ENCODE peak calls at places on chromosome 11, in four cellular contexts. Q is cardiac muscle cell, B is body of pancreas, W is choroid plexus epithelial cell. H is an unnamed sample.

GRCh38 chr11:75766449-75767227 is 1.9 kb upstream of the DGAT2 start:
- DNase-seq in W (peak; percentile 23), Q (no peak), B (no peak), H (no peak)

GRCh38 chr11:114478768-114479167 is 39.5 kb downstream of the REXO2 start:
- DNase-seq in W (no peak), Q (peak; percentile 26), B (no peak), H (no peak)

GRCh38 chr11:72439455-72439854 is 5.1 kb upstream of the CLPB start:
- DNase-seq in B (no peak), Q (peak; percentile 81), W (peak; percentile 72), H (no peak)

GRCh38 chr11:80487952-80488351 is 1047.1 kb upstream of the TENM4 start:
- DNase-seq in B (no peak), W (no peak), Q (no peak), H (no peak)

GRCh38 chr11:103013426-103013825 is 57.9 kb upstream of the MMP13 start:
- DNase-seq in B (no peak), W (peak; percentile 76), Q (no peak), H (no peak)

GRCh38 chr11:116648229-116649174 is 124.3 kb downstream of the BUD13 start:
- DNase-seq in W (no peak), Q (no peak), B (no peak), H (no peak)

GRCh38 chr11:88421530-88421929 is 84.0 kb upstream of the CTSC start:
- DNase-seq in B (no peak), W (peak; percentile 75), Q (peak; percentile 66), H (peak; percentile 45)

GRCh38 chr11:19368726-19369364 is 128.1 kb upstream of the E2F8 start:
- DNase-seq in Q (peak; percentile 80), B (no peak), W (peak; percentile 62), H (no peak)

GRCh38 chr11:117221775-117222517 is 9.9 kb downstream of the PCSK7 start:
- DNase-seq in W (peak; percentile 62), B (peak; percentile 61), Q (peak; percentile 85), H (no peak)

GRCh38 chr11:74559110-74559933 is 33.1 kb upstream of the POLD3 start:
- DNase-seq in B (no peak), W (no peak), Q (peak; percentile 10), H (no peak)

GRCh38 chr11:69127091-69127850 is 28.5 kb upstream of the SMIM38 start:
- DNase-seq in Q (peak; percentile 12), W (no peak), B (peak; percentile 75), H (no peak)

GRCh38 chr11:78672850-78673641 is 98.4 kb upstream of the NARS2 start:
- DNase-seq in B (no peak), Q (no peak), W (no peak), H (no peak)

GRCh38 chr11:68684385-68685356 is at the start of gene GAL:
- DNase-seq in B (no peak), Q (no peak), W (no peak), H (no peak)

GRCh38 chr11:60130496-60130895 is 42.0 kb downstream of the MS4A2 start:
- DNase-seq in B (peak; percentile 22), W (peak; percentile 5), Q (peak; percentile 3), H (no peak)

GRCh38 chr11:30128269-30128932 is 102.4 kb upstream of the FSHB start:
- DNase-seq in W (peak; percentile 65), Q (peak; percentile 63), B (peak; percentile 15), H (no peak)

GRCh38 chr11:79013509-79013908 is 427.3 kb downstream of the TENM4 start:
- DNase-seq in Q (peak; percentile 15), W (no peak), B (no peak), H (no peak)

GRCh38 chr11:46105134-46105628 is 16.1 kb downstream of the PHF21A start:
- DNase-seq in Q (no peak), B (no peak), W (peak; percentile 23), H (no peak)

GRCh38 chr11:70104419-70104818 is 26.3 kb downstream of the ANO1 start:
- DNase-seq in B (no peak), W (no peak), Q (no peak), H (no peak)

GRCh38 chr11:2668876-2669275 is 30.9 kb downstream of the KCNQ1OT1 start:
- DNase-seq in W (no peak), B (peak; percentile 8), Q (no peak), H (no peak)

GRCh38 chr11:67998150-67999045 is 5.5 kb downstream of the UNC93B1 start:
- DNase-seq in B (no peak), Q (no peak), W (no peak), H (no peak)

GRCh38 chr11:85313741-85314140 is 313.4 kb downstream of the DLG2 start:
- DNase-seq in W (no peak), B (no peak), Q (no peak), H (no peak)

GRCh38 chr11:85316967-85317366 is 310.2 kb downstream of the DLG2 start:
- DNase-seq in Q (no peak), B (no peak), W (no peak), H (no peak)

GRCh38 chr11:85318573-85318972 is 308.6 kb downstream of the DLG2 start:
- DNase-seq in W (no peak), B (no peak), Q (no peak), H (no peak)
- H3K4me3 ChIP-seq in W (no peak overlapping the region), B (no peak overlapping the region), Q (no peak overlapping the region), H (no peak overlapping the region)

DNA sequence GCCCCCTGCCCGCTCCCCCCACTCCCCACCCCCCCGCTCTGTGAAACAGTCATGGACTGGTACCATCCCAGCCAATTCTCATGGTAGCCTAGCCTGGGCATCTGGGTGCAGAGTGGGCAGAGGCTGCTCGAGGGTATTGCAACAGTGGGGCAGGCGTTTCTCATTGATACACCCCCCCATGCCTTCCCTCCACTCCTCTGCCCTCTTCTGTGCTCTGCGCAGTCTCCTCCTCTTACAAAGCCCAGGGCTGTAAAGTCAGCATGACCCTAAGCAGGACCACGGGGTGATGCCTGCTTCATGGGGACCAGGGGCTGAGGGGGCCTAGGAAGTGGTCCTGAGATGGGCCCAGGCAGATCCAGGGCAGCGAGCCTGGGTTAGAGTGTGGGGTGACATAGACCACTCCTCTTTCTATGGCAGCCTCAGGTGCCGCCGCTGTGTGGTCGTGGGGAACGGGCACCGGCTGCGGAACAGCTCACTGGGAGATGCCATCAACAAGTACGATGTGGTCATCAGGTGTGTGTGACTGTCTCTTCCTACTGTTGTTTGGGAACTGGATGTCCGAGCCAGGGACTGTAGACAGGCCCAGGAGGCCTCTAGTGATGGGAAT is 52.3 kb downstream of the ST3GAL4 start:
- DNase-seq in W (no peak), B (no peak), Q (no peak), H (no peak)
- H3K4me3 ChIP-seq in W (no peak overlapping the region), B (no peak overlapping the region), Q (no peak overlapping the region), H (no peak overlapping the region)

DNA sequence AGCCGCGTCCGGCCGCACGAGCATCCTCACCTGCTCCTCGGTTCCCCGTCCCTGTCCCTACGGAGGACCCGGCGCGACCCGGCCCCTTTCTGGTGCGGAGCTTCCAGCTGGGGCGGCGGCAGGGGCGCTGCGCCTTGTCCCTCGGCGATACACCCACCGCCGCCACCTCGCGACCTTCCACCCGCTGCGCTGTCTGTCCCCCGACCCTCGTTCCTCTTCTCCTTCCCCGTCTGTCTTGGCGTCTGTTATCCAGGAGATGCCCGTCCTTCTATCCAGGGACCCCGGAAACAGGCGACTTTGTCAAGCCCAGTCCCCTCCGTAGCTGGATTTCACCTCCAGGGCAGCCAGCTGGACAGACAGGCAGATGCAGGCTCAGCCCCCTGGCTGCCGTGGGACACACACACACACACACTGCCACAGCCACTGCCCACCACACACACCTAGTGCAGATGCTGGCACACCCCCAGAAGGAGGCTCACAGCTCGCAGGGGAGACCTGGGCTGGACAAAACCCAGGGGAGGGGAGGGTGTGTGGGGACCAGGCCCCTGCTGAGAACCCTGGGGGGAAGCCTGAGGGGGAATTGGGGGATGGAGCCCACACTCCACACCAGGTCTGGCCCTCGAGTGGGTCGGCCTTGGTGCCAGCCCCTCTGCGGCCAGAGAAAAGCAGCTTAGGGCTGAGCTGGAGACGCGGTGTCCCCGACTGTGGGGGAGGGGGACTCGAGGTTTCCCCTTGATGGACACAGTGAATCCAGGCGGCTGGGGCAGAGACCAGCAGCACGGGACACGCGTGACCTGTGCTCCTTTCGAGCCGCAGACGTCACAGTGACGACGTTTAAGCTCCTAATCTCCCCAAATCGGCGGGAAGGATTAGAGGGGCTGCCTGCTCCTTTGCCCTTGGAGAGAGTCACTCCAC is 781 bp downstream of the DRD4 start:
- DNase-seq in Q (no peak), W (no peak), B (no peak), H (no peak)
- H3K4me3 ChIP-seq in Q (peak overlapping the region; percentile 12), W (peak overlapping the region; percentile 24), B (no peak overlapping the region), H (peak overlapping the region; percentile 32)

DNA sequence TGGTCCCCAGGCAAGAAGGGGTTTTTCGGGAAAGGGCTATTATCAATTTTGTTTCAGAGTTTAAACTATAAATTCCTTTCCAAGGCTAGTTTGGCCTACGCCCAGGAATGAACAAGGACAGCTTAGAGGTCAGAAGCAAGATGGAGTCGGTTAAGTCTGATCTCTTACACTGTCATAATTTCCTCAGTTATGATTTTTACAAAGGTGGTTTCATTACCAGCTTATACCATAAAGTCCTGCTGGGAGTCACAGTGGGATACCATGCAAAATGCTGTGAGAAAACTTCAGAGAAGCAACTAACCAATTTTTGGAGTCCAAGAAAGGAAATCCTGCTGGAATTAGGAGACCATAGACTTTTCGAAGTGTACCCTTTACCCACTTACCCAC is 17.4 kb upstream of the ZC3H12C start:
- DNase-seq in Q (no peak), W (no peak), B (no peak), H (no peak)
- H3K4me3 ChIP-seq in Q (no peak overlapping the region), W (no peak overlapping the region), B (no peak overlapping the region), H (no peak overlapping the region)